ENCODE peak calls at places on chromosomes 4 and X, in seven cellular contexts. O is AG04450, R is foreskin fibroblast, U is fibroblast of mammary gland, Z is MM.1S, F is OCI-LY7, W is HFF-Myc. A is an unnamed sample.

GRCh38 chr4:120001850-120002249 is 64.8 kb downstream of the MAD2L1 start:
- DNase-seq in O (no peak), Z (no peak), R (no peak), W (no peak), F (no peak), U (no peak), A (no peak)

GRCh38 chrX:97931586-97931985 is 1047.9 kb downstream of the RPA4 start:
- DNase-seq in R (no peak), Z (no peak), F (no peak), W (no peak), O (no peak), U (no peak), A (no peak)

GRCh38 chr4:159003420-159004253 is 99.2 kb upstream of the RAPGEF2 start:
- DNase-seq in U (peak; percentile 24), F (no peak), R (no peak), Z (no peak), O (no peak), W (no peak), A (no peak)

GRCh38 chr4:101419324-101420135 is 72.2 kb upstream of the PPP3CA start:
- DNase-seq in R (peak; percentile 41), Z (peak; percentile 88), W (peak; percentile 59), F (no peak), U (peak; percentile 33), O (peak; percentile 16), A (peak; percentile 0)

GRCh38 chr4:164571593-164572385 is 182.1 kb upstream of the SMIM31 start:
- DNase-seq in R (no peak), U (peak; percentile 15), W (no peak), Z (peak; percentile 77), F (no peak), O (no peak), A (no peak)

GRCh38 chr4:86496094-86497060 is 97.7 kb upstream of the PTPN13 start:
- DNase-seq in O (peak; percentile 6), U (peak; percentile 57), W (no peak), Z (peak; percentile 52), F (peak; percentile 45), R (peak; percentile 20), A (peak; percentile 31)

GRCh38 chrX:48616575-48616974 is 19.3 kb downstream of the WDR13 start:
- DNase-seq in O (no peak), U (peak; percentile 33), R (no peak), Z (no peak), F (no peak), W (no peak), A (no peak)

GRCh38 chrX:21657318-21658151 is 595 bp downstream of the KLHL34 start:
- DNase-seq in W (no peak), Z (no peak), F (no peak), R (no peak), O (no peak), U (no peak), A (no peak)

GRCh38 chr4:147101678-147102077 is 156.0 kb upstream of the TTC29 start:
- DNase-seq in O (no peak), Z (no peak), W (no peak), R (peak; percentile 24), U (peak; percentile 47), F (no peak), A (no peak)

GRCh38 chr4:8910822-8911310 is 39.2 kb upstream of the HMX1 start:
- DNase-seq in U (no peak), Z (no peak), R (no peak), W (no peak), O (no peak), F (no peak), A (no peak)

GRCh38 chrX:85611926-85612325 is 232.5 kb upstream of the POF1B start:
- DNase-seq in R (no peak), O (no peak), F (peak; percentile 1), W (no peak), Z (peak; percentile 41), U (peak; percentile 33), A (peak; percentile 3)

GRCh38 chr4:103097112-103097511 is 2.5 kb downstream of the BDH2 start:
- DNase-seq in Z (no peak), W (no peak), O (no peak), U (no peak), F (no peak), R (no peak), A (no peak)

GRCh38 chr4:168488800-168489404 is 8.0 kb upstream of the PALLD start:
- DNase-seq in O (no peak), F (no peak), U (no peak), W (no peak), R (no peak), Z (no peak), A (no peak)

GRCh38 chr4:10035130-10035529 is 13.8 kb upstream of the SLC2A9 start:
- DNase-seq in Z (no peak), O (no peak), W (no peak), R (no peak), U (no peak), F (no peak), A (no peak)

GRCh38 chr4:10041036-10041435 is 19.7 kb upstream of the SLC2A9 start:
- DNase-seq in F (no peak), O (no peak), U (no peak), R (no peak), W (no peak), Z (no peak), A (no peak)

GRCh38 chr4:10036926-10037325 is 15.6 kb upstream of the SLC2A9 start:
- DNase-seq in F (no peak), R (no peak), W (no peak), O (no peak), U (no peak), Z (no peak), A (no peak)

GRCh38 chr4:10045481-10045880 is 24.2 kb upstream of the SLC2A9 start:
- DNase-seq in Z (no peak), R (peak; percentile 14), F (no peak), W (no peak), O (no peak), U (peak; percentile 37), A (no peak)

DNA sequence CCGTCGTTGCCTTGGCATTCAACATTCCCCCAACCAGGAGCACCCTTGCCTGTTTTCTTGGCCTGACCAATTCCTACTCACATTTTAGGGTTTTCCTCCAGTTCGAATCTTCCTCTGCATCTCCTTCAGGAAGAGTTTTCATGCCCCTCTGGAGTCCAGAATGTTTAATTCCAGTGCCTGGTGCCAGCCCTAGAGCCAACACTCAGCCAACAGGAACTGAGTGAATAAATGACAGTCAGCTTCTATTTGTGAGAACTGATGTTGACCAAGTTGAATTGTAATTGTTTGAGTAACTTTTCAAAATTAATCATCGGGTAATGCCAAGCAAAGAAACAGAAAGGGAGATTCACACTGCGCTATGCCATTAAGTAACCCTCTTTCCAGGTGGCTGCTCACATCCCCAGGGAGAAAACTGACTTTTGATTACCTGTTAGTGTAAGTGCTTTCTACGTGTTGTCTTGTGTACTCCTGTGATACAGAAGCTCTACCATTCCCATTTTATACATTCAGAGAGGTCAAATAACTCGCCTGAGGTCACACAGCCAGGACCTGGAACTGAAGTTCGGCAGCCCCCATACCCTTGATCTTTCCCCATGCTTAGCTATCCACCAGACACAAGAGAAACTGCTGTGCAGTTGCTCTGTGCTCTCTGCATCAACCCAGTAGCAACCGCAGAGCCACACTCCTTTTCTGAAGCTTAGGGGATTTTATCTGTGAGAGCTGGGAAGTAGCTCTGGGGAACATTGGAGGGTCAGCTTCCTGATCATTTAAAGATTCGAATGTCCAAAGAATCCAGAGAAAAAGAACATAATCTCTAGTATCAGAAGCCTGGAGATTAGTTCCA is 19.0 kb upstream of the SLC2A9 start:
- DNase-seq in Z (no peak), O (no peak), W (no peak), R (no peak), F (no peak), U (no peak), A (no peak)
- H3K4me3 ChIP-seq in Z (no peak overlapping the region), O (no peak overlapping the region), W (no peak overlapping the region), R (no peak overlapping the region), F (no peak overlapping the region), U (no peak overlapping the region), A (no peak overlapping the region)

GRCh38 chrX:26442340-26442739 is 226.4 kb downstream of the MAGEB5 start:
- DNase-seq in O (no peak), F (no peak), U (peak; percentile 1), R (no peak), Z (peak; percentile 7), W (no peak), A (no peak)
- TF ChIP-seq CTCF in O (peak; percentile 52), F (peak; percentile 55), U (peak; percentile 12), R (peak; percentile 27), Z (peak; percentile 35), W (no peak), A (no peak)

DNA sequence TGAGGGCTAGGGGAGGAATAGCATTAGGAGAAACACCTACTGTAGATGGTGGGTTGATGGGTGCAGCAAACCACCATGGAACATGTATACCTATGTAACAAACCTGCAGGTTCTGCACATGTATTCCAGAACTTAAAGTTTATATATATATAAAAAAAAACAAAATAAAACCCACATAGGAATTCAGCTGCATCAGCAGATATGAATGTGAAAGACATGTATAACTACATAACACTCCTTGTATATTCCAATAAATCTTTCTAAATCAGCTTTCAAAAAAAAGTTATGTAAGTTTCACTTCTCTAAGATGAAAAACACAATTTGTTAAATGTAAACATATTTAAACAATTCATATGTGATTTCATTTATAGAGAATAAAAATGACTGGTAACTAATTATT is 6.0 kb downstream of the GC start:
- DNase-seq in U (no peak), W (no peak), O (no peak), Z (no peak), R (no peak), F (no peak), A (no peak)
- H3K4me3 ChIP-seq in U (no peak overlapping the region), W (no peak overlapping the region), O (no peak overlapping the region), Z (no peak overlapping the region), R (no peak overlapping the region), F (no peak overlapping the region), A (no peak overlapping the region)

GRCh38 chr4:89837385-89837995 is 529 bp upstream of the SNCA start:
- DNase-seq in R (peak; percentile 12), U (peak; percentile 18), F (no peak), O (no peak), Z (no peak), W (no peak), A (no peak)
- TF ChIP-seq CTCF in R (no peak), U (no peak), F (no peak), O (peak; percentile 17), Z (no peak), W (peak; percentile 10), A (no peak)

DNA sequence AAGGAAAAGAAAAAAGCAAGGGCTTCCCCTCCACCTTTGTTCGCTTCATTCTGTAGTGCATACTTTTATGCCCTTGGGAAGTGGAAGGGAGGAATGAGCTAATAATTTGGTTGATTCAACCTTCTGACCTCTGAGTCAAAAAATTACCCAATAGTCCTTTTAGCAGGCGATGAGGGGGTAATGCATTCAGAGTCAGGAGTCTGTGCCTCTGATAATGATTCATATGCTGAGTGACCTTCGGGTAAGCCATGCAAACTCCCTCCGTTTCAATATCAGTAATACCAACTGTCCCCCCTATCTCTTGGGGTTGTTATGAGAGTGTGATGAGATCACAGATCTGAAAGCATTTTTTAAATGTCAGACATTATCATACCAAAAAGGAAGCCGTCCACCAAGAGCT is 41.6 kb upstream of the ACSL4 start:
- DNase-seq in U (peak; percentile 90), R (peak; percentile 67), F (no peak), Z (no peak), W (peak; percentile 4), O (peak; percentile 20), A (peak; percentile 23)
- H3K4me3 ChIP-seq in U (no peak overlapping the region), R (no peak overlapping the region), F (no peak overlapping the region), Z (no peak overlapping the region), W (no peak overlapping the region), O (no peak overlapping the region), A (no peak overlapping the region)

GRCh38 chrX:126770179-126770578 is 49.4 kb upstream of the PRR32 start:
- DNase-seq in F (peak; percentile 3), U (peak; percentile 2), W (no peak), O (no peak), R (no peak), Z (peak; percentile 61), A (no peak)
- TF ChIP-seq CTCF in F (peak; percentile 59), U (peak; percentile 37), W (no peak), O (no peak), R (no peak), Z (peak; percentile 70), A (no peak)

A was measured in AG09309.